ENCODE peak calls at places on chromosomes 1 and 21, in four cellular contexts. K, T, R and D are unnamed samples.

GRCh38 chr1:32681501-32681900 is 21.1 kb downstream of the SYNC start:
- DNase-seq in R (no peak), K (no peak), T (no peak), D (no peak)

GRCh38 chr1:37739222-37739621 is 25.7 kb downstream of the EPHA10 start:
- DNase-seq in R (no peak), K (peak; percentile 11), T (no peak), D (no peak)

GRCh38 chr1:201443747-201444146 is 22.2 kb upstream of the TNNI1 start:
- DNase-seq in T (no peak), R (no peak), K (no peak), D (no peak)

GRCh38 chr1:212485895-212486590 is 53.3 kb downstream of the NENF start:
- DNase-seq in R (peak; percentile 61), K (peak; percentile 97), T (peak; percentile 79), D (peak; percentile 54)

GRCh38 chr1:160094806-160095205 is 3.6 kb downstream of the IGSF8 start:
- DNase-seq in K (no peak), T (no peak), R (no peak), D (no peak)

GRCh38 chr1:164765557-164765956 is 206.6 kb downstream of the PBX1 start:
- DNase-seq in K (peak; percentile 72), R (no peak), T (no peak), D (no peak)

GRCh38 chr1:116881879-116882520 is 27.7 kb upstream of the PTGFRN start:
- DNase-seq in K (peak; percentile 36), T (no peak), R (peak; percentile 47), D (peak; percentile 69)

GRCh38 chr21:40587786-40588353 is 259.1 kb downstream of the DSCAM start:
- DNase-seq in R (no peak), K (no peak), T (no peak), D (no peak)

GRCh38 chr1:229381234-229381633 is 38.4 kb upstream of the CCSAP start:
- DNase-seq in T (no peak), K (no peak), R (no peak), D (no peak)

GRCh38 chr1:200343874-200344273 is 66.0 kb downstream of the ZNF281 start:
- DNase-seq in K (no peak), R (no peak), T (no peak), D (no peak)

GRCh38 chr1:93317207-93317606 is 28.5 kb upstream of the DR1 start:
- DNase-seq in T (no peak), R (peak; percentile 49), K (no peak), D (peak; percentile 61)

GRCh38 chr1:218592688-218593087 is 247.6 kb downstream of the TGFB2 start:
- DNase-seq in T (no peak), K (peak; percentile 39), R (no peak), D (no peak)
- TF ChIP-seq POLR2A in T (no peak), K (no peak), R (no peak), D (no peak)

GRCh38 chr21:45003331-45004058 is 63.7 kb downstream of the SLX9 start:
- DNase-seq in T (peak; percentile 35), K (no peak), R (peak; percentile 28), D (peak; percentile 23)
- H3K4me1 ChIP-seq in T (no peaks in the 10 kb centered on the region), K (peaks cover 5% of the 10 kb centered on the region), R (no peaks in the 10 kb centered on the region), D (no peaks in the 10 kb centered on the region)

GRCh38 chr1:119766374-119766794 is 2.3 kb downstream of the HMGCS2 start:
- DNase-seq in T (no peak), R (no peak), K (peak; percentile 13), D (no peak)
- TF ChIP-seq POLR2A in T (no peak), R (no peak), K (no peak), D (no peak)

DNA sequence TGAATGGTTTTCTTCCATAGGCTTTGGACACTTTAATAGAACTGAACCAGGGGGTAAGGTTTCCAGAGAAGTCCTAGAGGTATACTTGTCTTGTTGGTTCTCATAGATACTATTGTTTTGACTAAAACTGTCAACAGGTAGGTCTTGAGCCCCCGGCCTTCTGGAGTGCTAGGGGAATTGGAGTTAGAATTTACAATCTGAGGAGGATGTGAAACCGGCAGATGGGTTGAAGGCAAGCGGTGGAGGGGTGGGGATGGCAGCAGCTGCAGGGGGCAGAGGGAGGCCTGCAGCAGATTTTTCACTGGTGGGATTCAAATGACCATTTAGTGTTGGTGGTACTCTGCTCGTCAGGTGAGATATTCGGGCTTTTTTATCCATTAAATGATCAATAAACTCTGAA is 4.3 kb upstream of the CD1D start:
- DNase-seq in R (no peak), T (no peak), K (no peak), D (no peak)
- H3K4me1 ChIP-seq in R (no peaks in the 10 kb centered on the region), T (no peaks in the 10 kb centered on the region), K (peaks cover 3% of the 10 kb centered on the region), D (peaks cover 7% of the 10 kb centered on the region)

DNA sequence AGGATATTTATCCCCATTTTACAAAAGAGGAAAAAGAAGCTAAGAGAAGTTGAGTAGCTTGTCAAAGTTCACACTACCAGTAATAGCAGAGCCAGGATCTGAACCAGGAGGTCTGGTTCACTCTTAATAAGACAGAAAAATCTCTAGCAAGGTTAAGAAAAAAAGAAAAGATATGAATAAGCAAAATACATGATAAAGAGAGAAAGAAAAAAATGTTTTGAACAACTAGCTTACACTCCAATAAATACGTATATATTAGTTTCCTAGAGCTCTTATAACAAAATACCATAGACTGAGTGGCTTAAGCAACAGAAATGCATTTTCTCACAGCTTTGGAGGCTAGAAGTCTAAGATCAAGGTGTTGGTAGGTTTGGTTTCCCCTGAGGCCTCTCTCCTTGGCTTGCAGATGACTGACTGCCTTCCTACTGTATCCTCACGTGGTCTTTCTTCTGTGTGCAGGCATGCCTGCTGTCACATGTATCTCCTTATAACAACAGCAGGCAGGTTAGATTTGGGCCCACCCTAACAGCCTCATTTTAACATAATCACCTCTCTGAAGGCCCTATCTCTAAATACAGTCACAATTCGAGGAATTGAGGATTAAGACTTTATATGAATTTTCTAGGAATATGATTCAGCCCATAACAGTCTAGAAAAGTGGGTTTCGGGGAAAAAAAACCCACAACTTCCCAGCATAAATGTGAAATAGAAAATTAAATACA is 60.4 kb downstream of the LEPR start:
- DNase-seq in T (no peak), R (no peak), K (no peak), D (no peak)
- TF ChIP-seq POLR2A in T (no peak), R (no peak), K (no peak), D (no peak)

DNA sequence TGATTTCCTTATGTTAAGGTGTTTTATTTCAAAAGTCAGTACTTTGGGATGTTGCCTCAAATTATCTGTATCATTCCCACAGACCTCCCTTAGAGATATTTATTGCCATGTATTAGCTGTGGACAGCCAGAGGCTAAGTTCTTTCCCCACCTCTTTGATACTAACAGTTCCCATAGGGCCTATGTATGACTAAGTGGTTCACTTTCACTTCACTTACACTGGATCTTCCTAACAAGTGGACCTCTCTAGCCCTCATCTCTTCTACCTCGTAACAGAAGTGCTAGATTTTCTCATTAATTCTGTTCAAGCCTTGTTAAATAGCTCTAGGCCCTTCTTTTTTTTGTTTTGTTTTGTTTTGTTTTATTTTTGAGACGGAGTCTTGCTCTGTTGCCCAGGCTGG is 6.2 kb downstream of the TRAF5 start:
- DNase-seq in T (no peak), K (no peak), R (no peak), D (no peak)
- H3K4me1 ChIP-seq in T (no peaks in the 10 kb centered on the region), K (peaks cover 42% of the 10 kb centered on the region), R (no peaks in the 10 kb centered on the region), D (peaks cover 26% of the 10 kb centered on the region)